ENCODE peak calls at places on chromosomes 3 and 15, in eight cellular contexts. Q is tibial nerve, F is AG10803, O is K562, X is GM23248, B is neural progenitor cell, Y is pancreas, I is transverse colon. Z is an unnamed sample.

GRCh38 chr3:13483988-13484695 is 4.0 kb downstream of the HDAC11 start:
- DNase-seq in X (no peak), Y (no peak), O (no peak), B (no peak), Q (no peak), I (peak), F (no peak), Z (no peak)

GRCh38 chr3:149460123-149460522 is 14.4 kb upstream of the TM4SF4 start:
- DNase-seq in B (no peak), Q (no peak), O (no peak), X (no peak), F (peak), I (no peak), Y (no peak), Z (no peak)

GRCh38 chr3:188326968-188327367 is 173.0 kb downstream of the LPP start:
- DNase-seq in I (no peak), O (no peak), Q (no peak), X (no peak), B (no peak), F (no peak), Y (no peak), Z (no peak)

GRCh38 chr3:132867956-132868355 is 145.7 kb upstream of the NPHP3 start:
- DNase-seq in F (peak), Q (no peak), O (no peak), Y (no peak), I (no peak), X (peak), B (no peak), Z (no peak)

GRCh38 chr15:79595271-79595670 is 163.1 kb downstream of the MINAR1 start:
- DNase-seq in Q (no peak), O (no peak), I (no peak), Y (no peak), B (no peak), F (no peak), X (no peak), Z (no peak)

GRCh38 chr3:86655096-86655495 is 335.9 kb downstream of the VGLL3 start:
- DNase-seq in X (no peak), F (no peak), O (no peak), B (no peak), I (no peak), Y (no peak), Q (no peak), Z (no peak)

GRCh38 chr3:149783576-149783975 is 8.8 kb downstream of the ANKUB1 start:
- DNase-seq in I (no peak), O (no peak), X (peak), F (peak), Q (no peak), Y (no peak), B (no peak), Z (peak)

GRCh38 chr15:48102167-48102566 is 18.6 kb upstream of the SLC24A5 start:
- DNase-seq in X (no peak), I (no peak), B (no peak), Q (no peak), Y (no peak), O (no peak), F (no peak), Z (no peak)

GRCh38 chr15:57387644-57388076 is 11.4 kb downstream of the CGNL1 start:
- DNase-seq in B (no peak), X (no peak), F (no peak), Q (no peak), O (no peak), I (no peak), Y (no peak), Z (no peak)

GRCh38 chr3:25339220-25339619 is 88.8 kb upstream of the RARB start:
- DNase-seq in B (no peak), Q (no peak), Y (no peak), F (no peak), I (no peak), X (no peak), O (no peak), Z (no peak)

GRCh38 chr15:77631790-77632551 is 741 bp downstream of the LINGO1 start:
- DNase-seq in F (no peak), Y (peak), X (no peak), B (peak), O (peak), Q (no peak), I (peak), Z (no peak)

GRCh38 chr3:31922962-31923361 is 58.1 kb downstream of the OSBPL10 start:
- DNase-seq in I (no peak), B (no peak), Y (no peak), Q (no peak), F (no peak), O (no peak), X (no peak), Z (no peak)

GRCh38 chr3:12963869-12964712 is 109.1 kb downstream of the IQSEC1 start:
- DNase-seq in F (peak), I (no peak), B (no peak), X (no peak), Q (no peak), Y (no peak), O (no peak), Z (no peak)

GRCh38 chr15:65532738-65533051 is 2.4 kb downstream of the HACD3 start:
- DNase-seq in Y (no peak), B (no peak), F (peak), Q (no peak), O (peak), X (peak), I (no peak), Z (peak)

GRCh38 chr15:63517614-63518013 is 13.2 kb downstream of the USP3 start:
- DNase-seq in X (no peak), Y (no peak), B (no peak), O (no peak), F (no peak), I (peak), Q (no peak), Z (no peak)

GRCh38 chr3:96863129-96863740 is 48.8 kb downstream of the EPHA6 start:
- DNase-seq in I (peak), X (peak), O (peak), F (peak), Q (no peak), Y (no peak), B (peak), Z (peak)

GRCh38 chr3:105938101-105938500 is 69.3 kb upstream of the CBLB start:
- DNase-seq in X (peak), Q (no peak), I (no peak), F (peak), Y (no peak), B (no peak), O (no peak), Z (peak)

GRCh38 chr3:57757642-57758297 is 1.7 kb downstream of the SLMAP start:
- DNase-seq in I (peak), O (peak), Y (peak), Q (no peak), X (peak), F (no peak), B (peak), Z (no peak)

GRCh38 chr15:87792250-87793030 is 464.1 kb downstream of the NTRK3 start:
- DNase-seq in Q (no peak), Y (no peak), I (no peak), O (no peak), X (no peak), F (no peak), B (no peak), Z (no peak)

GRCh38 chr3:180102134-180102533 is 65.4 kb upstream of the PEX5L start:
- DNase-seq in F (no peak), O (no peak), X (no peak), I (no peak), Q (no peak), Y (no peak), B (peak), Z (no peak)

GRCh38 chr15:67148196-67148701 is 82.8 kb downstream of the SMAD3 start:
- DNase-seq in Y (no peak), Q (no peak), X (peak), F (peak), O (no peak), B (no peak), I (no peak), Z (no peak)

GRCh38 chr15:44029003-44029402 is 166.1 kb downstream of the FRMD5 start:
- DNase-seq in Q (no peak), X (peak), F (peak), O (no peak), B (no peak), Y (no peak), I (no peak), Z (no peak)

GRCh38 chr15:91967935-91968605 is 114.6 kb downstream of the SLCO3A1 start:
- DNase-seq in O (no peak), F (peak), B (no peak), I (no peak), Q (no peak), Y (no peak), X (peak), Z (no peak)

GRCh38 chr3:129535075-129535474 is 6.6 kb downstream of the RHO start:
- DNase-seq in B (no peak), I (no peak), Y (no peak), F (no peak), Q (no peak), O (no peak), X (no peak), Z (no peak)

GRCh38 chr15:34721802-34722795 is 32.7 kb downstream of the GJD2 start:
- DNase-seq in X (peak), Q (peak), Y (peak), F (peak), B (peak), I (no peak), O (no peak), Z (no peak)

GRCh38 chr3:182650568-182651128 is 142.7 kb upstream of the ATP11B start:
- DNase-seq in O (no peak), I (no peak), B (no peak), Y (no peak), X (no peak), F (no peak), Q (no peak), Z (no peak)

GRCh38 chr3:56960234-56960917 is 100.1 kb upstream of the SPATA12 start:
- DNase-seq in F (no peak), I (no peak), O (no peak), Q (no peak), X (no peak), B (no peak), Y (no peak), Z (no peak)

DNA sequence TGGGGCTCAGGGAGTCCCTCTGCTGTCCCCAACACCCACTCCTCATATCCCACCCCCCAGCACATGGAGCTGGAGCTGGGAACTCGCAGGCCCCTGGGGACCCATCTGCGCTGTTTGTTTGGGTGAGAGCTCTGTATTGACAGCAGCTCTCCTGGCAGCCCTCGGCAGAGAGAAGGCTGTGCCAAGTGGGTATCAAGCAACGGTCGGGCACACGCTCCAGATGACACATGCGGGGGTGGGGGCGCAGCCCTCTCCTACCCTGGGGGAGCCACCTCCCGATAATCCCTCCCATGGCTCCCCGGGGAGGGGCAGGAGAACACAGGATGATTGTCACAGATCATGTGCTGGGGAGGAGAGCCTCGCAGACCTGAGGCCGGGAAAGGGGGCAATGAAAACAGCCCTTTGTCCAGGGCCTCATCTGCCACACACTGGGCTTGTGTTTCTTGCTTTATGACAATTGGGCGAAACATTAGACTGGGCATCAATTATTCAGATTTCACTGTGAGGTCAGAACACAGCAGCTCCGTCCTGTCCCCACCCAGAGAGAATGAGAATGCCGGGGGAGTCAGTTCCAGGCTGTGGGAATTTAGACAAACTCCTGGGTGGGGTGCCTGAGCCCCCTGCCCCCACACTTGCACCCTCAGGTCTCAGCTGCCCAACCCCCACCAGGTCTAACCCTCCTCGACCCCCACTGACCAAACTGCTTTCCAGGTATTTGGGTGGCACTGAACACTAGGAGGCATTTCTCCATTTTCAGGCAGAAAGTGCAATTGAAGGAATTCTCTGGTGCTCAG is 46.4 kb upstream of the KLF13 start:
- DNase-seq in I (peak), Y (no peak), O (no peak), B (no peak), X (no peak), Q (no peak), F (no peak), Z (no peak)
- H3K4me3 ChIP-seq in I (no peak), Y (no peak), O (no peak), B (no peak), X (no peak), Q (no peak), F (no peak), Z (no peak)

GRCh38 chr3:171768281-171768925 is 41.9 kb downstream of the PLD1 start:
- DNase-seq in Q (no peak), X (no peak), O (no peak), F (no peak), Y (no peak), I (no peak), B (no peak), Z (no peak)
- H3K4me3 ChIP-seq in Q (peak), X (no peak), O (no peak), F (no peak), Y (no peak), I (no peak), B (no peak), Z (no peak)

DNA sequence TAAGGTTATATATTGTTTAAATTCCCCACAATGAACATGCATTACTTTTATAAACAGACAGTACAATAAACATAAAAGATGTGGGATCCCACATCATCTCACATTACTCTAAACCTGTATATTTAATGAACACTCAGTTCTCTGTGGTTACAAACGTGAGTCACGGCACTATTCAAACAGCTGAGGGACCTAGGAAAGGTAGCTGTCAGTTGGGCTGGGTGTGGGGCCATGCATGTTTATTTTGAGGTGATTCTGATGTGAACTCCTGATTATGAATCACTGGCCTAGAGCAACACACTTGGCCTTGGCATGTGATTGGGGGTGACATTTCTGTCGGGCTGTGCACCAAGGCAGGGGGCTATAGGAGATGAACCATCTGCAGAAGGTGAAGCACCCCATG is 147.6 kb upstream of the HACD2 start:
- DNase-seq in O (no peak), I (no peak), Q (no peak), B (no peak), X (peak), F (no peak), Y (no peak), Z (peak)
- H3K4me3 ChIP-seq in O (no peak), I (no peak), Q (no peak), B (no peak), X (no peak), F (no peak), Y (no peak), Z (no peak)

DNA sequence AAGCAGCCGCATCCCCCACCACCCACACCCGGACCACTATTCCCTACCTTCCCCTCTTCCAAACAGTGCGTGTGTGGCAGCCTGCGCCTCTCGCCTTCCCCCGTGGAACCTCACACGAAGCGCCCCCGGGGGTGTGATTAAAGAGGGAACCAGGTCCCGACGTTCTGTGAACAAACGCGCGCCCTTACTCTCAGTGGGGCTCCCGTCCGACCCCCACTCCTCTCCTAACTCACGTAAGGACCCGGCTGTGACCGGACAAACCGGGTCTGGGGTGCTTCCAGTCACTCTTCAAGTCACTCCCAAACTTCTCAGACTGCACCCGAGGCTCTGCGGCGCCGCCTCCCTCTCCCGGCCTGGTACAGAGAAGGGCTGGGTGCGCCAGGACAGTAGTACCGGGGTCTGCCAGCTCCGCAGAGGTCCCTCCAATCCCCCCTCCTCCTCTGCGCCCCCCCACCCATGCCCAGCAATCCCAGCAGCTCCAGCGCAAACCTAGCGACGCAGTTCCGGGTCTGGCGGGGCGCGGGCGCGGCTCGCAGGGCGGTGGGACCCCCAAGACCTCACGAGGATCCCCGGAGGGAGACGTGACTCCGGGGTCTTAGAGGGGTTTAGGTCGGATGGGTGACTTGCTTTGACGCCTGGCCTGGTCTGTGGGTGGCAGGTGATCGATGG is 574 bp downstream of the DUOXA1 start:
- DNase-seq in Q (no peak), Y (no peak), X (peak), B (peak), O (no peak), F (no peak), I (no peak), Z (no peak)
- H3K4me3 ChIP-seq in Q (peak), Y (no peak), X (peak), B (peak), O (no peak), F (peak), I (no peak), Z (no peak)

DNA sequence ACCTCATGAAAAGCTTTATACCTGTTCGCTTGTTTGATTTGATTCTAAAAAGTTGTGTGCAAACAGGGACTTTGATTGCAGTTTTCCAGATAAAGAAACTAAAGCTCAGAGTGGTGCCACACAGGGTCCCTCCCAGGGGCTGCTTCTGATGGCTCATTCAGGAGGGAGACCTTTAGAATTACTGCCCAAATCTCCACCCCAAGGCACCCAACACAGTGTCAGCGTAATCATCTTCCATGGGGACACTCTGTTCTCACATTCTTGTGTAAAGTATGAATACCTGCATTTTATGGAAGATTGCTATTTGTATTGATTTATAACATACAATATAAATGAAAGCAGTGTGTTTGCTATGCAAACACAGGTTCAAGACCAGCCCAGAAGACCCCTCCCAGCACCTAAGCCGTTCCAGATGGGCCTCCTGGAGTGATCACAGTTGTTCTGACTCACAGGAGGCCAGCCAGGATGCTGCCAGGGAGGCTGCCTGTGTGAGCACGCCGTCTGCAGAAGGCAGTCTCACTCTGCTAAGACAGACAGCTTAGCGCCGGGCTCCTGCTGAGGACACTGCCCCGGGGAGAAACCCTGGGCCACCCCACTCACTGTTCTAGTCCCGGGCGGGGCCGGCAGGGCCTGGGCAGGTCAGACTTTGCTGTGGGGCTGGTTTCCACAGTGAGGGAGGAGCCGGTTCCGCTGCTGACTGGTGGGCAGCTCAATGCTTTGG is 185.6 kb downstream of the FAM43A start:
- DNase-seq in F (peak), Q (peak), Y (peak), X (peak), B (peak), O (no peak), I (peak), Z (peak)
- H3K4me3 ChIP-seq in F (no peak), Q (no peak), Y (no peak), X (peak), B (no peak), O (no peak), I (no peak), Z (no peak)

DNA sequence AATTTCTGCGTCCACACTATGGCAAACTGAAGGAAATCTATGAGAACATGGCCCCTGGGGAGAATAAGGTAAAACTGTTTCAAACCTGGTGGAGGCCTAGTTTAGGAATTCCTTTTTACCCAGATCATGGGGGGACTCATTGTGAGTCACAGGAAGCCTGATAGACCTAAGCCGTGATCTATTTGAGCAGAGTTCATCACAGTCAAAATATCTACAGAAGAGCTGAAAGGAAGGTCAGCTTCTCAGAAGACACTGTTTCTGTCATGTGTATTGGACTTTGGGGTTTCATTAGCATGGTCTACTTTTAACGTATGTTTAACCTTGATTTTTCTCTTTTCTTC is 1.3 kb downstream of the PSMD2 start:
- DNase-seq in B (no peak), Y (no peak), O (no peak), I (no peak), X (peak), F (peak), Q (no peak), Z (no peak)
- H3K4me3 ChIP-seq in B (peak), Y (no peak), O (peak), I (no peak), X (peak), F (peak), Q (no peak), Z (peak)

GRCh38 chr3:74121761-74122160 is 492.7 kb downstream of the CNTN3 start:
- DNase-seq in O (no peak), F (no peak), Y (no peak), B (no peak), I (no peak), Q (no peak), X (no peak), Z (no peak)

GRCh38 chr3:74127261-74127660 is 487.2 kb downstream of the CNTN3 start:
- DNase-seq in X (no peak), F (no peak), Q (no peak), I (no peak), Y (no peak), O (no peak), B (no peak), Z (no peak)

GRCh38 chr3:74122281-74122680 is 492.2 kb downstream of the CNTN3 start:
- DNase-seq in B (no peak), X (no peak), F (no peak), Y (no peak), Q (no peak), I (no peak), O (no peak), Z (no peak)

GRCh38 chr3:74129056-74129455 is 485.4 kb downstream of the CNTN3 start:
- DNase-seq in F (no peak), B (no peak), Y (no peak), O (no peak), I (no peak), X (no peak), Q (no peak), Z (no peak)

GRCh38 chr3:74124716-74125115 is 489.7 kb downstream of the CNTN3 start:
- DNase-seq in I (no peak), X (no peak), Q (no peak), F (no peak), B (no peak), O (no peak), Y (no peak), Z (no peak)
- H3K4me3 ChIP-seq in I (no peak), X (no peak), Q (no peak), F (no peak), B (no peak), O (no peak), Y (no peak), Z (no peak)

GRCh38 chr3:52521488-52521824 is 12.2 kb downstream of the NT5DC2 start:
- DNase-seq in X (no peak), O (no peak), Y (peak), F (no peak), Q (no peak), I (no peak), B (no peak), Z (no peak)
- H3K4me3 ChIP-seq in X (no peak), O (no peak), Y (no peak), F (no peak), Q (no peak), I (no peak), B (no peak), Z (no peak)

GRCh38 chr3:64267774-64268604 is 42.7 kb upstream of the PRICKLE2 start:
- DNase-seq in X (peak), Y (peak), I (peak), O (no peak), B (peak), F (peak), Q (peak), Z (no peak)
- H3K4me3 ChIP-seq in X (peak), Y (no peak), I (peak), O (no peak), B (peak), F (peak), Q (peak), Z (peak)

GRCh38 chr3:50502225-50502583 is 1.2 kb downstream of the CACNA2D2 start:
- DNase-seq in I (no peak), Q (no peak), Y (no peak), O (no peak), F (no peak), B (peak), X (no peak), Z (no peak)
- H3K4me3 ChIP-seq in I (no peak), Q (no peak), Y (no peak), O (no peak), F (no peak), B (peak), X (no peak), Z (no peak)